ENCODE peak calls at places on chromosomes 6 and 20, in four cellular contexts. V is AG08395; P is activated CD4-positive, alpha-beta T cell treated with anti-CD3 and anti-CD28 coated beads, Interleukin-2, amount 10 ng/mL, durations not matched to agents 7 days and 5 days; N is hypothalamus. I is an unnamed sample.

GRCh38 chr6:28081486-28081751 is 1.1 kb downstream of the ZNF165 start:
- DNase-seq in V (no peak), P (peak), N (no peak), I (no peak)

GRCh38 chr20:63861981-63862901 is 943 bp downstream of the ABHD16B start:
- DNase-seq in V (no peak), N (no peak), P (no peak), I (no peak)

GRCh38 chr6:2126351-2126750 is 119.1 kb downstream of the GMDS start:
- DNase-seq in V (no peak), P (no peak), N (no peak), I (no peak)

GRCh38 chr6:7004581-7005297 is 103.0 kb upstream of the RREB1 start:
- DNase-seq in N (no peak), V (no peak), P (no peak), I (no peak)

GRCh38 chr6:147381734-147382133 is 126.8 kb upstream of the SAMD5 start:
- DNase-seq in N (no peak), V (peak), P (no peak), I (peak)

GRCh38 chr20:18428490-18429173 is 38.2 kb downstream of the DZANK1 start:
- DNase-seq in N (no peak), V (no peak), P (no peak), I (no peak)

GRCh38 chr6:2790588-2790987 is 25.4 kb downstream of the WRNIP1 start:
- DNase-seq in N (no peak), P (no peak), V (peak), I (no peak)

GRCh38 chr20:37823276-37823980 is 79.5 kb upstream of the VSTM2L start:
- DNase-seq in N (no peak), P (no peak), V (no peak), I (no peak)

GRCh38 chr20:30816182-30816645 is 441.2 kb upstream of the DEFB115 start:
- DNase-seq in P (no peak), V (no peak), N (no peak), I (no peak)

GRCh38 chr6:108942556-108943492 is 94.6 kb downstream of the ARMC2 start:
- DNase-seq in V (no peak), P (peak), N (no peak), I (no peak)

GRCh38 chr6:151993364-151993763 is 185.9 kb downstream of the ESR1 start:
- DNase-seq in V (no peak), N (no peak), P (no peak), I (no peak)

GRCh38 chr6:117483004-117483644 is 650 bp downstream of the DCBLD1 start:
- DNase-seq in V (peak), P (no peak), N (no peak), I (peak)

GRCh38 chr20:37800618-37801017 is 102.3 kb upstream of the VSTM2L start:
- DNase-seq in V (no peak), N (no peak), P (no peak), I (no peak)

GRCh38 chr6:44496705-44497369 is 109.3 kb downstream of the CDC5L start:
- DNase-seq in N (no peak), P (no peak), V (no peak), I (no peak)

GRCh38 chr6:19032486-19033295 is 645.5 kb downstream of the RNF144B start:
- DNase-seq in P (no peak), N (no peak), V (no peak), I (no peak)

GRCh38 chr6:167441653-167442644 is 117.1 kb downstream of the TTLL2 start:
- DNase-seq in P (no peak), N (no peak), V (no peak), I (no peak)

GRCh38 chr6:157715766-157716171 is 107.3 kb upstream of the SNX9 start:
- DNase-seq in N (no peak), V (peak), P (no peak), I (peak)

GRCh38 chr20:53568351-53568750 is 25.3 kb downstream of the ZNF217 start:
- DNase-seq in V (no peak), P (no peak), N (no peak), I (no peak)

GRCh38 chr6:68760941-68761676 is 126.0 kb downstream of the ADGRB3 start:
- DNase-seq in N (no peak), V (no peak), P (no peak), I (no peak)

GRCh38 chr20:35279040-35279439 is 1.1 kb upstream of the MMP24OS start:
- DNase-seq in V (no peak), N (no peak), P (no peak), I (no peak)

GRCh38 chr6:144266091-144266649 is 19.0 kb upstream of the UTRN start:
- DNase-seq in N (no peak), V (peak), P (no peak), I (peak)

GRCh38 chr6:170405311-170405975 is 98.9 kb downstream of the FAM120B start:
- DNase-seq in P (no peak), V (peak), N (no peak), I (peak)

GRCh38 chr6:26234421-26235239 is 130.4 kb upstream of the BTN3A2 start:
- DNase-seq in V (peak), N (no peak), P (peak), I (no peak)